ENCODE peak calls at places on chromosomes 11 and 22, in five cellular contexts. One of them, this sample, is unnamed.

GRCh38 chr11:14358729-14359439 is at the start of gene RRAS2:
- DNase-seq in endothelial cell: peak
- DNase-seq in left lung: peak
- DNase-seq in activated CD4-positive, alpha-beta T cell treated with anti-CD3 and anti-CD28 coated beads, Interleukin-2, amount 10 ng/mL, durations not matched to agents 7 days and 5 days: peak
- DNase-seq in neural progenitor cell: peak
- DNase-seq in this sample: peak

GRCh38 chr11:2789331-2789730 is 89.5 kb upstream of the KCNQ1OT1 start:
- DNase-seq in endothelial cell: no peak
- DNase-seq in left lung: peak
- DNase-seq in activated CD4-positive, alpha-beta T cell treated with anti-CD3 and anti-CD28 coated beads, Interleukin-2, amount 10 ng/mL, durations not matched to agents 7 days and 5 days: no peak
- DNase-seq in neural progenitor cell: no peak
- DNase-seq in this sample: no peak

GRCh38 chr11:789951-790350 is at the start of gene CEND1:
- DNase-seq in endothelial cell: peak
- DNase-seq in left lung: peak
- DNase-seq in activated CD4-positive, alpha-beta T cell treated with anti-CD3 and anti-CD28 coated beads, Interleukin-2, amount 10 ng/mL, durations not matched to agents 7 days and 5 days: peak
- DNase-seq in neural progenitor cell: peak
- DNase-seq in this sample: peak

GRCh38 chr11:73939096-73939495 is 11.7 kb upstream of the DNAJB13 start:
- DNase-seq in endothelial cell: no peak
- DNase-seq in left lung: no peak
- DNase-seq in activated CD4-positive, alpha-beta T cell treated with anti-CD3 and anti-CD28 coated beads, Interleukin-2, amount 10 ng/mL, durations not matched to agents 7 days and 5 days: no peak
- DNase-seq in neural progenitor cell: no peak
- DNase-seq in this sample: peak

GRCh38 chr22:49768961-49769690 is 58.5 kb downstream of the BRD1 start:
- DNase-seq in endothelial cell: no peak
- DNase-seq in left lung: peak
- DNase-seq in activated CD4-positive, alpha-beta T cell treated with anti-CD3 and anti-CD28 coated beads, Interleukin-2, amount 10 ng/mL, durations not matched to agents 7 days and 5 days: no peak
- DNase-seq in neural progenitor cell: no peak
- DNase-seq in this sample: no peak

GRCh38 chr11:108122166-108122628 is 830 bp downstream of the ACAT1 start:
- DNase-seq in endothelial cell: no peak
- DNase-seq in left lung: no peak
- DNase-seq in activated CD4-positive, alpha-beta T cell treated with anti-CD3 and anti-CD28 coated beads, Interleukin-2, amount 10 ng/mL, durations not matched to agents 7 days and 5 days: no peak
- DNase-seq in neural progenitor cell: peak
- DNase-seq in this sample: peak

GRCh38 chr11:89125298-89125697 is 52.4 kb upstream of the TYR start:
- DNase-seq in endothelial cell: no peak
- DNase-seq in left lung: no peak
- DNase-seq in activated CD4-positive, alpha-beta T cell treated with anti-CD3 and anti-CD28 coated beads, Interleukin-2, amount 10 ng/mL, durations not matched to agents 7 days and 5 days: no peak
- DNase-seq in neural progenitor cell: peak
- DNase-seq in this sample: peak

GRCh38 chr11:58622344-58622743 is at the start of gene CNTF:
- DNase-seq in endothelial cell: no peak
- DNase-seq in left lung: no peak
- DNase-seq in activated CD4-positive, alpha-beta T cell treated with anti-CD3 and anti-CD28 coated beads, Interleukin-2, amount 10 ng/mL, durations not matched to agents 7 days and 5 days: no peak
- DNase-seq in neural progenitor cell: no peak
- DNase-seq in this sample: no peak

GRCh38 chr11:84358034-84358433 is 1071.9 kb upstream of the CCDC90B start:
- DNase-seq in endothelial cell: no peak
- DNase-seq in left lung: no peak
- DNase-seq in activated CD4-positive, alpha-beta T cell treated with anti-CD3 and anti-CD28 coated beads, Interleukin-2, amount 10 ng/mL, durations not matched to agents 7 days and 5 days: no peak
- DNase-seq in neural progenitor cell: no peak
- DNase-seq in this sample: no peak

GRCh38 chr11:132977241-132977640 is 555.1 kb downstream of the OPCML start:
- DNase-seq in endothelial cell: no peak
- DNase-seq in left lung: no peak
- DNase-seq in activated CD4-positive, alpha-beta T cell treated with anti-CD3 and anti-CD28 coated beads, Interleukin-2, amount 10 ng/mL, durations not matched to agents 7 days and 5 days: no peak
- DNase-seq in neural progenitor cell: no peak
- DNase-seq in this sample: no peak

GRCh38 chr11:113982306-113982705 is 7.4 kb downstream of the HTR3A start:
- DNase-seq in endothelial cell: no peak
- DNase-seq in left lung: no peak
- DNase-seq in activated CD4-positive, alpha-beta T cell treated with anti-CD3 and anti-CD28 coated beads, Interleukin-2, amount 10 ng/mL, durations not matched to agents 7 days and 5 days: no peak
- DNase-seq in neural progenitor cell: no peak
- DNase-seq in this sample: no peak

GRCh38 chr11:10326080-10326964 is 21.4 kb downstream of the ADM start:
- DNase-seq in endothelial cell: no peak
- DNase-seq in left lung: no peak
- DNase-seq in activated CD4-positive, alpha-beta T cell treated with anti-CD3 and anti-CD28 coated beads, Interleukin-2, amount 10 ng/mL, durations not matched to agents 7 days and 5 days: no peak
- DNase-seq in neural progenitor cell: no peak
- DNase-seq in this sample: no peak

GRCh38 chr11:133545199-133545709 is 13.0 kb upstream of the OPCML start:
- DNase-seq in endothelial cell: no peak
- DNase-seq in left lung: no peak
- DNase-seq in activated CD4-positive, alpha-beta T cell treated with anti-CD3 and anti-CD28 coated beads, Interleukin-2, amount 10 ng/mL, durations not matched to agents 7 days and 5 days: no peak
- DNase-seq in neural progenitor cell: no peak
- DNase-seq in this sample: peak

GRCh38 chr11:18012314-18012905 is 437 bp downstream of the SERGEF start:
- DNase-seq in endothelial cell: no peak
- DNase-seq in left lung: no peak
- DNase-seq in activated CD4-positive, alpha-beta T cell treated with anti-CD3 and anti-CD28 coated beads, Interleukin-2, amount 10 ng/mL, durations not matched to agents 7 days and 5 days: peak
- DNase-seq in neural progenitor cell: no peak
- DNase-seq in this sample: no peak

GRCh38 chr11:120027546-120028180 is 110.2 kb downstream of the TRIM29 start:
- DNase-seq in endothelial cell: no peak
- DNase-seq in left lung: no peak
- DNase-seq in activated CD4-positive, alpha-beta T cell treated with anti-CD3 and anti-CD28 coated beads, Interleukin-2, amount 10 ng/mL, durations not matched to agents 7 days and 5 days: no peak
- DNase-seq in neural progenitor cell: no peak
- DNase-seq in this sample: no peak

GRCh38 chr22:45703758-45704157 is 32.1 kb downstream of the ATXN10 start:
- DNase-seq in endothelial cell: no peak
- DNase-seq in left lung: no peak
- DNase-seq in activated CD4-positive, alpha-beta T cell treated with anti-CD3 and anti-CD28 coated beads, Interleukin-2, amount 10 ng/mL, durations not matched to agents 7 days and 5 days: no peak
- DNase-seq in neural progenitor cell: peak
- DNase-seq in this sample: no peak

This sample was measured in T47D.